ENCODE peak calls at places on chromosome 1, in four cellular contexts. One of them, this sample, is unnamed.

GRCh38 chr1:109677459-109677858 is 9.6 kb downstream of the GSTM2 start:
- DNase-seq in stimulated activated CD4-positive, alpha-beta T cell treated with anti-CD3 and anti-CD28 coated beads, Interleukin-12 subunit alpha, Interleukin-12 subunit beta, amount 100 ng/mL, for 24 hours: no peak
- DNase-seq in Daoy: no peak
- DNase-seq in T-helper 17 cell: no peak
- DNase-seq in this sample: no peak

GRCh38 chr1:68269637-68270430 is 37.5 kb upstream of the WLS start:
- DNase-seq in stimulated activated CD4-positive, alpha-beta T cell treated with anti-CD3 and anti-CD28 coated beads, Interleukin-12 subunit alpha, Interleukin-12 subunit beta, amount 100 ng/mL, for 24 hours: no peak
- DNase-seq in Daoy: peak; percentile 86
- DNase-seq in T-helper 17 cell: no peak
- DNase-seq in this sample: no peak

GRCh38 chr1:15429701-15430149 is 8.5 kb upstream of the CTRC start:
- DNase-seq in stimulated activated CD4-positive, alpha-beta T cell treated with anti-CD3 and anti-CD28 coated beads, Interleukin-12 subunit alpha, Interleukin-12 subunit beta, amount 100 ng/mL, for 24 hours: no peak
- DNase-seq in Daoy: no peak
- DNase-seq in T-helper 17 cell: no peak
- DNase-seq in this sample: no peak

GRCh38 chr1:8395433-8395866 is 77.5 kb downstream of the SLC45A1 start:
- DNase-seq in stimulated activated CD4-positive, alpha-beta T cell treated with anti-CD3 and anti-CD28 coated beads, Interleukin-12 subunit alpha, Interleukin-12 subunit beta, amount 100 ng/mL, for 24 hours: no peak
- DNase-seq in Daoy: peak; percentile 59
- DNase-seq in T-helper 17 cell: no peak
- DNase-seq in this sample: no peak

GRCh38 chr1:34639701-34640100 is 115.1 kb upstream of the GJB5 start:
- DNase-seq in stimulated activated CD4-positive, alpha-beta T cell treated with anti-CD3 and anti-CD28 coated beads, Interleukin-12 subunit alpha, Interleukin-12 subunit beta, amount 100 ng/mL, for 24 hours: no peak
- DNase-seq in Daoy: no peak
- DNase-seq in T-helper 17 cell: no peak
- DNase-seq in this sample: no peak

GRCh38 chr1:12338017-12338416 is 108.2 kb downstream of the VPS13D start:
- DNase-seq in stimulated activated CD4-positive, alpha-beta T cell treated with anti-CD3 and anti-CD28 coated beads, Interleukin-12 subunit alpha, Interleukin-12 subunit beta, amount 100 ng/mL, for 24 hours: no peak
- DNase-seq in Daoy: no peak
- DNase-seq in T-helper 17 cell: no peak
- DNase-seq in this sample: no peak

GRCh38 chr1:32068891-32069590 is 3.7 kb upstream of the TMEM39B start:
- DNase-seq in stimulated activated CD4-positive, alpha-beta T cell treated with anti-CD3 and anti-CD28 coated beads, Interleukin-12 subunit alpha, Interleukin-12 subunit beta, amount 100 ng/mL, for 24 hours: no peak
- DNase-seq in Daoy: peak; percentile 30
- DNase-seq in T-helper 17 cell: no peak
- DNase-seq in this sample: no peak

GRCh38 chr1:228876187-228876586 is 140.9 kb downstream of the RHOU start:
- DNase-seq in stimulated activated CD4-positive, alpha-beta T cell treated with anti-CD3 and anti-CD28 coated beads, Interleukin-12 subunit alpha, Interleukin-12 subunit beta, amount 100 ng/mL, for 24 hours: no peak
- DNase-seq in Daoy: no peak
- DNase-seq in T-helper 17 cell: no peak
- DNase-seq in this sample: no peak

GRCh38 chr1:65425697-65426096 is 5.2 kb downstream of the LEPR start:
- DNase-seq in stimulated activated CD4-positive, alpha-beta T cell treated with anti-CD3 and anti-CD28 coated beads, Interleukin-12 subunit alpha, Interleukin-12 subunit beta, amount 100 ng/mL, for 24 hours: no peak
- DNase-seq in Daoy: peak; percentile 83
- DNase-seq in T-helper 17 cell: no peak
- DNase-seq in this sample: no peak

GRCh38 chr1:85577421-85578320 is 2.9 kb upstream of the CCN1 start:
- DNase-seq in stimulated activated CD4-positive, alpha-beta T cell treated with anti-CD3 and anti-CD28 coated beads, Interleukin-12 subunit alpha, Interleukin-12 subunit beta, amount 100 ng/mL, for 24 hours: no peak
- DNase-seq in Daoy: peak; percentile 87
- DNase-seq in T-helper 17 cell: no peak
- DNase-seq in this sample: no peak

GRCh38 chr1:152537496-152537895 is 23.2 kb downstream of the CRCT1 start:
- DNase-seq in stimulated activated CD4-positive, alpha-beta T cell treated with anti-CD3 and anti-CD28 coated beads, Interleukin-12 subunit alpha, Interleukin-12 subunit beta, amount 100 ng/mL, for 24 hours: no peak
- DNase-seq in Daoy: no peak
- DNase-seq in T-helper 17 cell: no peak
- DNase-seq in this sample: no peak

GRCh38 chr1:101029184-101029583 is 3.6 kb upstream of the DPH5 start:
- DNase-seq in stimulated activated CD4-positive, alpha-beta T cell treated with anti-CD3 and anti-CD28 coated beads, Interleukin-12 subunit alpha, Interleukin-12 subunit beta, amount 100 ng/mL, for 24 hours: no peak
- DNase-seq in Daoy: no peak
- DNase-seq in T-helper 17 cell: no peak
- DNase-seq in this sample: no peak

GRCh38 chr1:1200876-1201810 is 5.2 kb downstream of the TNFRSF18 start:
- DNase-seq in stimulated activated CD4-positive, alpha-beta T cell treated with anti-CD3 and anti-CD28 coated beads, Interleukin-12 subunit alpha, Interleukin-12 subunit beta, amount 100 ng/mL, for 24 hours: peak; percentile 81
- DNase-seq in Daoy: peak; percentile 56
- DNase-seq in T-helper 17 cell: peak; percentile 87
- DNase-seq in this sample: peak; percentile 22

GRCh38 chr1:94702440-94702810 is 117.7 kb upstream of the SLC44A3 start:
- DNase-seq in stimulated activated CD4-positive, alpha-beta T cell treated with anti-CD3 and anti-CD28 coated beads, Interleukin-12 subunit alpha, Interleukin-12 subunit beta, amount 100 ng/mL, for 24 hours: no peak
- DNase-seq in Daoy: no peak
- DNase-seq in T-helper 17 cell: no peak
- DNase-seq in this sample: no peak